ENCODE peak calls at places on chromosome 14, in seven cellular contexts. E, W, F, G, U, M and Z are unnamed samples.

GRCh38 chr14:62592877-62593276 is 452.4 kb downstream of the KCNH5 start:
- DNase-seq in E (no peak), W (no peak), F (no peak), G (no peak), U (no peak), M (peak), Z (no peak)

GRCh38 chr14:102775855-102776760 is 1.1 kb upstream of the TRAF3 start:
- DNase-seq in E (no peak), W (no peak), F (peak), G (peak), U (no peak), M (peak), Z (no peak)

GRCh38 chr14:56207626-56208297 is 89.6 kb downstream of the PELI2 start:
- DNase-seq in E (no peak), W (no peak), F (no peak), G (no peak), U (no peak), M (no peak), Z (no peak)

GRCh38 chr14:61280526-61281185 is 482 bp downstream of the TMEM30B start:
- DNase-seq in E (peak), W (peak), F (peak), G (peak), U (peak), M (no peak), Z (peak)

GRCh38 chr14:22955702-22956575 is 951 bp downstream of the HAUS4 start:
- DNase-seq in E (no peak), W (no peak), F (no peak), G (no peak), U (no peak), M (peak), Z (no peak)

GRCh38 chr14:47207636-47208035 is 467.8 kb downstream of the MDGA2 start:
- DNase-seq in E (no peak), W (no peak), F (no peak), G (no peak), U (no peak), M (no peak), Z (no peak)

GRCh38 chr14:105120056-105120455 is 48.5 kb downstream of the JAG2 start:
- DNase-seq in E (no peak), W (no peak), F (no peak), G (no peak), U (no peak), M (no peak), Z (no peak)

GRCh38 chr14:75242546-75243273 is 35.9 kb upstream of the FOS start:
- DNase-seq in E (no peak), W (no peak), F (no peak), G (peak), U (no peak), M (peak), Z (no peak)

GRCh38 chr14:103071544-103072251 is 12.3 kb upstream of the LBHD2 start:
- DNase-seq in E (no peak), W (no peak), F (no peak), G (no peak), U (no peak), M (peak), Z (no peak)

GRCh38 chr14:95137804-95138167 is 19.5 kb downstream of the DICER1 start:
- DNase-seq in E (no peak), W (no peak), F (no peak), G (peak), U (no peak), M (no peak), Z (no peak)

GRCh38 chr14:89720076-89720687 is 234.3 kb downstream of the EFCAB11 start:
- DNase-seq in E (no peak), W (no peak), F (no peak), G (no peak), U (no peak), M (no peak), Z (no peak)

GRCh38 chr14:104141621-104142091 is 3.3 kb downstream of the KIF26A start:
- DNase-seq in E (peak), W (no peak), F (peak), G (no peak), U (no peak), M (no peak), Z (peak)

GRCh38 chr14:100093322-100093721 is 28.1 kb downstream of the EVL start:
- DNase-seq in E (no peak), W (no peak), F (no peak), G (no peak), U (no peak), M (no peak), Z (no peak)

GRCh38 chr14:70857499-70857895 is 48.2 kb upstream of the MAP3K9 start:
- DNase-seq in E (no peak), W (no peak), F (no peak), G (no peak), U (no peak), M (no peak), Z (no peak)

GRCh38 chr14:88955470-88955869 is 131.0 kb downstream of the TTC8 start:
- DNase-seq in E (no peak), W (no peak), F (no peak), G (no peak), U (no peak), M (no peak), Z (no peak)

GRCh38 chr14:95300697-95301526 is 18.8 kb downstream of the CLMN start:
- DNase-seq in E (no peak), W (no peak), F (no peak), G (no peak), U (no peak), M (no peak), Z (no peak)

GRCh38 chr14:55073856-55074255 is 22.4 kb downstream of the MAPK1IP1L start:
- DNase-seq in E (no peak), W (no peak), F (no peak), G (no peak), U (no peak), M (peak), Z (no peak)

GRCh38 chr14:73209943-73210342 is 27.4 kb upstream of the PAPLN start:
- DNase-seq in E (no peak), W (no peak), F (no peak), G (no peak), U (no peak), M (peak), Z (no peak)

GRCh38 chr14:99872786-99873440 is 79.7 kb downstream of the EML1 start:
- DNase-seq in E (no peak), W (no peak), F (no peak), G (no peak), U (no peak), M (no peak), Z (peak)

GRCh38 chr14:89317051-89317691 is 99.9 kb downstream of the FOXN3 start:
- DNase-seq in E (no peak), W (no peak), F (no peak), G (no peak), U (no peak), M (no peak), Z (no peak)

GRCh38 chr14:104912053-104912452 is 12.6 kb upstream of the PLD4 start:
- DNase-seq in E (no peak), W (no peak), F (no peak), G (no peak), U (no peak), M (no peak), Z (no peak)

GRCh38 chr14:106094654-106095189 is 568.3 kb downstream of the TMEM121 start:
- DNase-seq in E (no peak), W (no peak), F (peak), G (no peak), U (peak), M (peak), Z (no peak)

GRCh38 chr14:37330910-37331309 is 133.2 kb downstream of the MIPOL1 start:
- DNase-seq in E (no peak), W (no peak), F (no peak), G (no peak), U (no peak), M (no peak), Z (no peak)

GRCh38 chr14:32426596-32427408 is 97.7 kb downstream of the AKAP6 start:
- DNase-seq in E (no peak), W (no peak), F (peak), G (no peak), U (no peak), M (no peak), Z (no peak)